ENCODE peak calls at places on chromosomes 7 and 10, in four cellular contexts. C is fibroblast of lung, E is heart left ventricle, P is IMR-90. G is an unnamed sample.

GRCh38 chr7:74002474-74003017 is 25.4 kb upstream of the ELN start:
- DNase-seq in E (peak; percentile 78), P (peak; percentile 78), C (peak; percentile 60), G (peak; percentile 62)

GRCh38 chr10:77289790-77290189 is 347.8 kb downstream of the KCNMA1 start:
- DNase-seq in E (no peak), C (no peak), P (no peak), G (no peak)

GRCh38 chr7:3747452-3747851 is 446.4 kb downstream of the SDK1 start:
- DNase-seq in E (no peak), P (no peak), C (no peak), G (no peak)

GRCh38 chr10:132130286-132131265 is 56.2 kb upstream of the DPYSL4 start:
- DNase-seq in C (no peak), P (no peak), E (peak; percentile 11), G (no peak)

GRCh38 chr10:132838346-132838970 is 52.5 kb upstream of the NKX6-2 start:
- DNase-seq in C (no peak), E (no peak), P (no peak), G (no peak)

GRCh38 chr10:91705948-91706670 is 73.2 kb upstream of the PPP1R3C start:
- DNase-seq in P (no peak), C (no peak), E (no peak), G (no peak)

GRCh38 chr10:69809318-69809717 is 7.6 kb downstream of the COL13A1 start:
- DNase-seq in P (no peak), C (no peak), E (no peak), G (no peak)

GRCh38 chr10:59173414-59173813 is 3.0 kb upstream of the PHYHIPL start:
- DNase-seq in E (no peak), C (no peak), P (no peak), G (no peak)

GRCh38 chr10:49274886-49275285 is 24.1 kb upstream of the C10orf71 start:
- DNase-seq in P (no peak), C (no peak), E (no peak), G (no peak)

GRCh38 chr7:34013421-34013820 is 108.1 kb downstream of the BMPER start:
- DNase-seq in E (no peak), P (peak; percentile 21), C (peak; percentile 6), G (no peak)

GRCh38 chr10:71811351-71811750 is 38.0 kb upstream of the VSIR start:
- DNase-seq in P (no peak), C (no peak), E (peak; percentile 25), G (no peak)

GRCh38 chr10:124126711-124127385 is 33.5 kb upstream of the CHST15 start:
- DNase-seq in P (no peak), E (no peak), C (no peak), G (no peak)

GRCh38 chr10:122054046-122055025 is 65.4 kb downstream of the TACC2 start:
- DNase-seq in E (peak; percentile 74), P (peak; percentile 68), C (peak; percentile 84), G (peak; percentile 30)

GRCh38 chr10:58477122-58477521 is 35.5 kb upstream of the BICC1 start:
- DNase-seq in E (peak; percentile 68), C (peak; percentile 37), P (peak; percentile 51), G (no peak)

GRCh38 chr10:109838592-109839244 is 84.6 kb downstream of the XPNPEP1 start:
- DNase-seq in E (no peak), P (no peak), C (no peak), G (peak; percentile 29)

GRCh38 chr7:142383826-142384507 is 126.1 kb upstream of the PRSS58 start:
- DNase-seq in C (no peak), P (no peak), E (no peak), G (no peak)

GRCh38 chr7:82183633-82184032 is 259.9 kb downstream of the CACNA2D1 start:
- DNase-seq in C (peak; percentile 52), P (peak; percentile 87), E (no peak), G (no peak)

GRCh38 chr7:36658603-36659516 is 65.4 kb downstream of the AOAH start:
- DNase-seq in P (peak; percentile 94), E (no peak), C (peak; percentile 77), G (peak; percentile 63)

GRCh38 chr7:111903797-111904196 is 302.4 kb downstream of the DOCK4 start:
- DNase-seq in P (no peak), E (no peak), C (no peak), G (no peak)

GRCh38 chr7:157840913-157841756 is 504.3 kb downstream of the DNAJB6 start:
- DNase-seq in E (no peak), P (no peak), C (no peak), G (no peak)

GRCh38 chr10:102648889-102649752 is 4.8 kb downstream of the TRIM8 start:
- DNase-seq in P (no peak), C (peak; percentile 46), E (peak; percentile 59), G (no peak)

GRCh38 chr7:33807158-33807530 is 98.2 kb upstream of the BMPER start:
- DNase-seq in P (no peak), C (no peak), E (no peak), G (no peak)

GRCh38 chr7:18573410-18574234 is 78.1 kb downstream of the HDAC9 start:
- DNase-seq in C (no peak), P (no peak), E (peak; percentile 47), G (no peak)

GRCh38 chr10:80141696-80142460 is 9.3 kb downstream of the PLAC9 start:
- DNase-seq in P (no peak), C (no peak), E (no peak), G (no peak)

GRCh38 chr10:105807930-105808587 is 1167.0 kb downstream of the SORCS3 start:
- DNase-seq in C (no peak), P (no peak), E (no peak), G (no peak)
- H3K4me1 ChIP-seq in C (no peaks in the 10 kb centered on the region), P (no peaks in the 10 kb centered on the region), E (no peaks in the 10 kb centered on the region), G (no peaks in the 10 kb centered on the region)

DNA sequence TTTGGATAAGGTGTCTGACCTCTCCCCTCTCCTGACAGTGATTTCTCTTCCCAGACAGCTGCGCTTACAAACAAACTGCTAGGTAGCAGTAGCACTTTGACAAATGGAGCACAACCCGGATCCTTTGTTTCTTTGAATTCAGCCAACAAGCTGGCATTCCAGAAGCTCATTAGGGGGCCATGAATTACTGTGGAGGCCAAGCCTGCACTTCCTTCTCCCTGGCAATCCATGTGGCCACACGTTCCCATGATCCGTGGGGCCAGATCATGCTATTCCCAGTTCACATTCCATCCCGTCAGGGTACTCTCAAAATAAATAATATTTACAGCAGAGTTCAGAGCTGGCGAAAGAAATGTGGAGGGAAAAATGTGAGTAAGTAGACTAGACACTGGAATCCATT is 172.4 kb downstream of the PRPF18 start:
- DNase-seq in C (no peak), P (peak; percentile 23), E (no peak), G (no peak)
- H3K27ac ChIP-seq in C (peak overlapping the region; percentile 34), P (peak overlapping the region; percentile 32), E (no peak overlapping the region), G (peak overlapping the region; percentile 9)

GRCh38 chr10:27628631-27629030 is 117.0 kb downstream of the MKX start:
- DNase-seq in E (no peak), C (no peak), P (no peak), G (no peak)
- H3K4me1 ChIP-seq in E (no peaks in the 10 kb centered on the region), C (no peaks in the 10 kb centered on the region), P (peaks cover 2% of the 10 kb centered on the region), G (no peaks in the 10 kb centered on the region)

GRCh38 chr7:93980744-93981479 is 23.2 kb downstream of the BET1 start:
- DNase-seq in E (no peak), C (no peak), P (peak; percentile 40), G (no peak)
- H3K27ac ChIP-seq in E (no peak overlapping the region), C (no peak overlapping the region), P (no peak overlapping the region), G (no peak overlapping the region)

GRCh38 chr7:149278396-149278795 is 16.4 kb downstream of the ZNF783 start:
- DNase-seq in P (no peak), C (no peak), E (no peak), G (no peak)
- H3K4me1 ChIP-seq in P (no peaks in the 10 kb centered on the region), C (no peaks in the 10 kb centered on the region), E (no peaks in the 10 kb centered on the region), G (no peaks in the 10 kb centered on the region)

GRCh38 chr10:36170943-36171501 is 528.9 kb upstream of the FZD8 start:
- DNase-seq in E (no peak), C (no peak), P (no peak), G (no peak)

GRCh38 chr10:36173364-36173763 is 531.3 kb upstream of the FZD8 start:
- DNase-seq in C (no peak), P (no peak), E (no peak), G (no peak)

GRCh38 chr10:36172054-36172531 is 530.0 kb upstream of the FZD8 start:
- DNase-seq in E (no peak), P (peak; percentile 71), C (peak; percentile 57), G (no peak)

GRCh38 chr10:36171546-36171945 is 529.5 kb upstream of the FZD8 start:
- DNase-seq in C (no peak), E (no peak), P (no peak), G (no peak)

DNA sequence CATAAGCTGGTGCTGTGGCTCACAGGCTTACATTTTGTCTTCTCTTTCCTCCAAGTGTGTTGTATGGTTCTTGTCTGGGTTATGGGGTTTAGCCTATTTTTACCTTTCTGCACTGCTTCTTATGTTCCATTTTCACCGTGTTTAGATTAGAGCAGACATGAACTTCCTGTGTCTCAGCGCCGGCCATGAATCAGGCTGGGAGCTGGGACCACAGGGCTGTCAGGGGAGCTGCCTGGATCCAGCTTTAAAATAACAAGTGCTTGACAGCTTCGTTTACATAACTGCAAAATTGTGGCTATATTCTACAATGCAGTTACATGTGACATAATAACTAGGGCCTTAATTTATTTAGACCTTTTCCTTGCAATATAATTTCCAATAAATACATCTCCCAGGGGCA is 530.5 kb upstream of the FZD8 start:
- DNase-seq in E (peak; percentile 52), C (peak; percentile 70), P (peak; percentile 85), G (peak; percentile 21)
- H3K27ac ChIP-seq in E (peak overlapping the region; percentile 28), C (no peak overlapping the region), P (peak overlapping the region; percentile 60), G (peak overlapping the region; percentile 41)

GRCh38 chr7:129902788-129903422 is 49.9 kb downstream of the UBE2H start:
- DNase-seq in P (no peak), E (no peak), C (no peak), G (no peak)
- H3K4me1 ChIP-seq in P (no peaks in the 10 kb centered on the region), E (peaks cover 53% of the 10 kb centered on the region), C (no peaks in the 10 kb centered on the region), G (peaks cover 5% of the 10 kb centered on the region)

DNA sequence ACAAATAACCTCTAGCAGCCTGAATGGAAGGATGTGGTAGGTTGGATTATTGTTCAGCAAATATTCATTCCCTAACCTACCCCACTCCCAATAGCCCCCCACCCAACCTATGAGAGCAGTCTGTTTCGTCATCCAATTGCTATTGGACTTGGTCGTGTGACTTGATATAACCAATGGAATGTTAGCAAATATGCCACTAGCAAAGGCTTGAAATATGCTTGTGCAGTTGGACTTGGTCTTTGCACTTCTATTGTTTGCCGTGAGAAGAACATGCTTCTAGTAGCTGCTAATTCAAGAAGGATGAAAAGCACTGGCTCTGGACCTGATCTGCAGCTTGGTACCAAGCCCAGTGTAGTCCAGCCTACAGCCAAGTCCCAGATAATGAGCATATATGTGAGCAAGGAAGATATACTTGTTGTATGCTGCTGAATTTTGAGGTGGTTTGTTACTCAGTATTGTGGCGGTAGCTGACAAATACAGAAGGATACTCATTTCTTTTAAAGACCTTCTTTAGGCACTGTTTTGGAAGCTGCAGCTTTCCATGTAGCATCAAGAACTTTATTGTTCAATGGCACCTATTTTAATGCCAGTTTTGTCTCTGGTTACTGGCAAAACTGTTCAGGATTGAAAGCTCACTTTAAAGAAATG is 180.4 kb downstream of the EXOC4 start:
- DNase-seq in P (no peak), C (no peak), E (no peak), G (no peak)
- H3K27ac ChIP-seq in P (no peak overlapping the region), C (no peak overlapping the region), E (no peak overlapping the region), G (no peak overlapping the region)

DNA sequence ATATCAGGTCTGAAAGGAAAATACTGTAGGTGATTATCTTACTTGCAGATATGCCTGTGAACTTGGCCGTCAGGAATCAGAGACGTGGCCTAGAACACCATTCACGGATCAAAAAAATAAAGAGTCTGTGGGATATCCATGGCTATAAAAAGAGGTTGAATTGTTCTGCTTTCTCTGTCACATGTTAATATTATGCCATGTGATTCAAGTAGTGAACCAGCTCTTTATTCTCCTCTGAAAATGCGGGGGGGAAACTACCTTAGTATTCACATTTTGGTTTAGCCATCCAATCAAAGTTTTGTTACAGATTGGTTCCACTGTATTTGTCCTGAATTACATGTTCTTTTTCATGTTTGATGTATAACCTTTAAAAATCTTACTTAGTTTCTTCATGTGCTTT is 120.5 kb downstream of the CCNY start:
- DNase-seq in E (no peak), P (no peak), C (no peak), G (no peak)
- H3K4me1 ChIP-seq in E (peaks cover 95% of the 10 kb centered on the region), P (peaks cover 20% of the 10 kb centered on the region), C (peaks cover 10% of the 10 kb centered on the region), G (peaks cover 16% of the 10 kb centered on the region)